ENCODE peak calls at places on chromosomes 6 and 20, in five cellular contexts. J, V, E, M and F are unnamed samples.

GRCh38 chr6:137804647-137805046 is 62.4 kb upstream of the TNFAIP3 start:
- DNase-seq in J (no peak), M (no peak), V (no peak), E (no peak), F (no peak)

GRCh38 chr6:56514395-56514794 is 128.3 kb downstream of the DST start:
- DNase-seq in M (no peak), J (peak), V (no peak), E (no peak), F (no peak)

GRCh38 chr6:168397011-168397410 is 44.0 kb upstream of the SMOC2 start:
- DNase-seq in M (no peak), J (no peak), V (no peak), E (no peak), F (no peak)

GRCh38 chr6:157240059-157240959 is 83.0 kb downstream of the TMEM242 start:
- DNase-seq in J (no peak), V (no peak), M (no peak), E (peak), F (no peak)

GRCh38 chr6:35385457-35386202 is 43.3 kb downstream of the PPARD start:
- DNase-seq in J (no peak), V (no peak), M (no peak), E (no peak), F (no peak)

GRCh38 chr6:13101985-13102384 is 226.4 kb downstream of the TBC1D7 start:
- DNase-seq in V (no peak), J (no peak), M (no peak), E (no peak), F (no peak)

GRCh38 chr6:50905297-50905696 is 86.6 kb downstream of the TFAP2B start:
- DNase-seq in M (no peak), E (no peak), J (peak), V (no peak), F (no peak)

GRCh38 chr20:63955281-63955845 is 853 bp downstream of the UCKL1 start:
- DNase-seq in V (no peak), J (peak), M (no peak), E (peak), F (no peak)

GRCh38 chr6:166588691-166589333 is 2.3 kb upstream of the RAMACL start:
- DNase-seq in V (no peak), M (no peak), E (peak), J (no peak), F (peak)

GRCh38 chr6:31794294-31794865 is 1.2 kb downstream of the VARS1 start:
- DNase-seq in J (peak), V (no peak), M (no peak), E (peak), F (no peak)

GRCh38 chr6:12313992-12314589 is 23.9 kb downstream of the EDN1 start:
- DNase-seq in M (no peak), E (no peak), J (peak), V (no peak), F (no peak)

GRCh38 chr6:125986295-125986955 is at the start of gene TRMT11:
- DNase-seq in M (peak), V (peak), J (peak), E (peak), F (peak)

GRCh38 chr20:44336086-44336485 is 757 bp upstream of the R3HDML start:
- DNase-seq in V (no peak), M (peak), J (no peak), E (no peak), F (peak)

GRCh38 chr20:58449703-58450138 is 60.7 kb downstream of the VAPB start:
- DNase-seq in M (no peak), J (no peak), V (no peak), E (no peak), F (no peak)

GRCh38 chr6:111972714-111973678 is 80.9 kb upstream of the CCN6 start:
- DNase-seq in V (no peak), J (peak), M (no peak), E (peak), F (no peak)

DNA sequence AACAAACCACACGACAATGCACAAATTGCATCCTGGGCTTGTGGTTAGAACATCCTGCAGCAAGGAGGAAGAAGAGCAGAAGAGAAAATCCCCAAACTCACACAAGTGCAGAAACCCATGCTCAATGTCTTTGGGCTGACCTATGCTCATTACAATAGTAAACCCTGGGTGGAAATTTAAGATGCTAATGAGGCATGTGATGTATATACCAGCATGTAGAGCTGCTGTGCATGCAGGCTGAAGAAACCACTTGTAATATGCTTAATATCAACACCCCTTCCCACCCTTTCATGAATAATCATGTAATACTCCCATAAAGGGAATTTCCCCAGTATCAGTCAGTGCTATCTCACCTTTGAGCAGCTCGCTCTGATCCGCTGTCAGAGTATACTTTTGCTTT is 90.0 kb upstream of the GRIK2 start:
- DNase-seq in V (no peak), E (no peak), M (no peak), J (no peak), F (no peak)
- H2BK12ac ChIP-seq in V (no peak), E (no peak), M (no peak), J (no peak), F (no peak)

GRCh38 chr6:33774774-33775173 is 14.2 kb downstream of the LEMD2 start:
- DNase-seq in V (no peak), E (no peak), J (no peak), M (no peak), F (no peak)

GRCh38 chr6:33770833-33771341 is 18.0 kb downstream of the LEMD2 start:
- DNase-seq in V (no peak), J (no peak), M (no peak), E (no peak), F (no peak)

GRCh38 chr6:33771342-33772113 is 17.4 kb downstream of the LEMD2 start:
- DNase-seq in J (peak), M (peak), E (peak), V (peak), F (peak)

GRCh38 chr6:33772114-33772830 is 16.7 kb downstream of the LEMD2 start:
- DNase-seq in M (no peak), E (peak), V (no peak), J (peak), F (no peak)

GRCh38 chr6:33772902-33773472 is 15.9 kb downstream of the LEMD2 start:
- DNase-seq in V (no peak), J (no peak), E (no peak), M (no peak), F (no peak)
- H2BK12ac ChIP-seq in V (no peak), J (no peak), E (no peak), M (no peak), F (no peak)

DNA sequence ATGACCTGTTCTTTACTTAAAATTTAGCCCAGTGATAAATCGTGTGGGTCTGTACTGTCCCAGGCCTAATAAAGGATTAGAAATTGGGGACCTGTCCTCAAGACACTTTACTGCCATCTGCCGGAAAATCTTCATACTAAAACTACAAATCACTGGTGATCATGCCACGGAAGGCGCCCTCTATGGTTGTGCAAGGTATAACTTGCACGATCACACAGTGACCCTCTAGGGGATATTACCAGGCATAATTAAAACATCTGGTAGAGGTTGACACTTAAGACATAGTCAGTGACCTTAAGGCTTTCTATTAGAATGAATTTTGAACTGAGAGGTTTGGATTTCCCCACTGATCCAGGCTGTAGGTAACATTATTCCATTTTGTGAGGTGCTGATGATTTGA is 172.6 kb downstream of the BMP2 start:
- DNase-seq in M (peak), J (peak), E (no peak), V (peak), F (peak)
- H2BK12ac ChIP-seq in M (no peak), J (no peak), E (no peak), V (no peak), F (no peak)

GRCh38 chr6:16063580-16063979 is 65.3 kb upstream of the MYLIP start:
- DNase-seq in M (no peak), V (no peak), E (no peak), J (no peak), F (no peak)
- H2BK12ac ChIP-seq in M (no peak), V (no peak), E (no peak), J (no peak), F (no peak)

DNA sequence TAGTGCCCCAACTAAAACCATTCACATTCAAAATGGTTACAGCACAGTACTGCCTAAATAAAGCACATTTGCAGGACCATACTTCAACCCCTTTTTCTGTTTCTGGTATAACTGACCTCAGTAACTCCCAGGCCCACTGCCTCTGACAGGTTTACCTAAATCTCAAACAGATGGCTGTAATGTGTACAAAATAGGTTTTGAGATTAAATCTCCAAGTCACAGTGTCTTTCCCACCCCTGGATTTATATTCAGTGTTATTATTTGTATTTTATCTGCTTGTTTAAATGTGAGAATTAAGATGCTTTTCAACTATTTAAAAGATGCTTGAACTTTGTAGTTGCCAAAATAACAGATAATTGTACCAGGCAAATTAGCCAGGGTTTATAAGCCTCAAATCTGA is 4.7 kb upstream of the KIF6 start:
- DNase-seq in V (no peak), E (no peak), M (no peak), J (no peak), F (no peak)
- H2BK12ac ChIP-seq in V (no peak), E (no peak), M (no peak), J (no peak), F (no peak)

GRCh38 chr20:5890773-5891441 is 59.4 kb downstream of the TRMT6 start:
- DNase-seq in V (no peak), E (no peak), J (peak), M (no peak), F (no peak)
- H2BK12ac ChIP-seq in V (no peak), E (no peak), J (no peak), M (no peak), F (no peak)

GRCh38 chr20:51980277-51980676 is 178.0 kb upstream of the SALL4 start:
- DNase-seq in V (no peak), M (no peak), J (no peak), E (no peak), F (no peak)

GRCh38 chr20:51978081-51978501 is 175.8 kb upstream of the SALL4 start:
- DNase-seq in E (no peak), V (no peak), M (no peak), J (no peak), F (no peak)

GRCh38 chr20:51985013-51985415 is 182.7 kb upstream of the SALL4 start:
- DNase-seq in M (no peak), V (no peak), E (peak), J (peak), F (no peak)

DNA sequence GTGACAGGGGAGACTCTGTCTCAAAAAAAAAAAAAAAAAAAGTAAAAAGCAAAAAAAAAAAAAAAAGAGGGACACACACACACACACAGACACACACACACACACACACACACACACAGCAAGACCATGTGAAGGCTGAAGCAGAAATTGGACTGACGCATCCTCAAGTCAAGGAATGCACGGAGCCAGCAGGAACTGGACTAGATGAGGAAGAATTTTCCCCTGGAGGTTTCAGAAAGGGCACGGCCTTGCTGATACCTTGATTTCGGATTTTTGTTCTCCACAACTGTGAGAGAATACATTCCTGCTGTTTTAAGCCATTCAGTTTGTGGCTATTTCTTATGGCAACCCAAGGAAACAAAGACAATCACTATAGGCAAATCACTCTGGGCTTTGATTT is 176.9 kb upstream of the SALL4 start:
- DNase-seq in M (no peak), V (no peak), E (no peak), J (peak), F (no peak)
- H2BK12ac ChIP-seq in M (no peak), V (no peak), E (no peak), J (no peak), F (no peak)